ENCODE peak calls at places on chromosomes 2 and 18, in four cellular contexts. One of them, this sample, is unnamed.
A peak's percentile ranks its signal among the peaks of the same experiment; 100 is the strongest.

GRCh38 chr2:177983183-177983788 is 89.3 kb downstream of the PDE11A start:
- DNase-seq in K562: peak; percentile 72
- DNase-seq in HepG2: peak; percentile 53
- DNase-seq in H1: peak; percentile 15
- DNase-seq in this sample: peak; percentile 48

GRCh38 chr2:200252661-200253067 is 53.8 kb upstream of the SPATS2L start:
- DNase-seq in K562: no peak
- DNase-seq in H1: no peak
- DNase-seq in HepG2: no peak
- DNase-seq in this sample: no peak

GRCh38 chr2:234983011-234983726 is 31.4 kb downstream of the SH3BP4 start:
- DNase-seq in HepG2: no peak
- DNase-seq in K562: no peak
- DNase-seq in H1: no peak
- DNase-seq in this sample: no peak

GRCh38 chr18:63974991-63975390 is 5.1 kb downstream of the SERPINB8 start:
- DNase-seq in H1: no peak
- DNase-seq in HepG2: peak; percentile 20
- DNase-seq in K562: no peak
- DNase-seq in this sample: peak; percentile 11

GRCh38 chr2:238684362-238685326 is 163.2 kb upstream of the TWIST2 start:
- DNase-seq in H1: no peak
- DNase-seq in K562: no peak
- DNase-seq in HepG2: peak; percentile 29
- DNase-seq in this sample: peak; percentile 97

GRCh38 chr2:222255090-222255489 is 43.7 kb downstream of the PAX3 start:
- DNase-seq in H1: no peak
- DNase-seq in HepG2: no peak
- DNase-seq in K562: no peak
- DNase-seq in this sample: no peak

GRCh38 chr2:15766911-15767597 is 173.3 kb upstream of the MYCN start:
- DNase-seq in HepG2: no peak
- DNase-seq in H1: no peak
- DNase-seq in K562: no peak
- DNase-seq in this sample: no peak

GRCh38 chr2:231554748-231555545 is 24.7 kb upstream of the NMUR1 start:
- DNase-seq in K562: no peak
- DNase-seq in H1: no peak
- DNase-seq in HepG2: no peak
- DNase-seq in this sample: peak; percentile 25

GRCh38 chr18:21115519-21116411 is 4.2 kb upstream of the ROCK1 start:
- DNase-seq in K562: no peak
- DNase-seq in H1: no peak
- DNase-seq in HepG2: no peak
- DNase-seq in this sample: no peak

GRCh38 chr2:170715932-170716777 is 1.0 kb downstream of the SP5 start:
- DNase-seq in K562: no peak
- DNase-seq in H1: no peak
- DNase-seq in HepG2: peak; percentile 59
- DNase-seq in this sample: no peak

GRCh38 chr2:26557244-26557925 is 79.5 kb upstream of the OTOF start:
- DNase-seq in HepG2: no peak
- DNase-seq in H1: no peak
- DNase-seq in K562: no peak
- DNase-seq in this sample: no peak

GRCh38 chr18:34767601-34768027 is 57.5 kb downstream of the DTNA start:
- DNase-seq in K562: no peak
- DNase-seq in H1: no peak
- DNase-seq in HepG2: no peak
- DNase-seq in this sample: no peak

GRCh38 chr2:128317186-128317897 is 1.3 kb downstream of the HS6ST1 start:
- DNase-seq in HepG2: peak; percentile 63
- DNase-seq in K562: peak; percentile 33
- DNase-seq in H1: peak; percentile 36
- DNase-seq in this sample: no peak

GRCh38 chr2:55550368-55551102 is 31.0 kb downstream of the CFAP36 start:
- DNase-seq in H1: no peak
- DNase-seq in K562: no peak
- DNase-seq in HepG2: no peak
- DNase-seq in this sample: no peak

GRCh38 chr2:19312949-19313348 is 45.5 kb downstream of the OSR1 start:
- DNase-seq in K562: no peak
- DNase-seq in HepG2: peak; percentile 51
- DNase-seq in H1: no peak
- DNase-seq in this sample: peak; percentile 51

GRCh38 chr18:61628085-61628484 is 264.7 kb downstream of the RNF152 start:
- DNase-seq in HepG2: no peak
- DNase-seq in K562: no peak
- DNase-seq in H1: no peak
- DNase-seq in this sample: no peak

GRCh38 chr2:120682654-120683053 is 53.0 kb upstream of the GLI2 start:
- DNase-seq in H1: no peak
- DNase-seq in HepG2: no peak
- DNase-seq in K562: no peak
- DNase-seq in this sample: no peak

GRCh38 chr2:54274781-54275242 is 18.8 kb upstream of the TSPYL6 start:
- DNase-seq in K562: no peak
- DNase-seq in HepG2: no peak
- DNase-seq in H1: no peak
- DNase-seq in this sample: peak; percentile 23

GRCh38 chr2:136611451-136611850 is 153.9 kb upstream of the THSD7B start:
- DNase-seq in HepG2: no peak
- DNase-seq in K562: no peak
- DNase-seq in H1: no peak
- DNase-seq in this sample: no peak

GRCh38 chr2:1841461-1841860 is 97.1 kb upstream of the PXDN start:
- DNase-seq in HepG2: no peak
- DNase-seq in H1: no peak
- DNase-seq in K562: no peak
- DNase-seq in this sample: no peak

GRCh38 chr2:75294362-75294761 is 95.0 kb upstream of the TACR1 start:
- DNase-seq in K562: no peak
- DNase-seq in H1: no peak
- DNase-seq in HepG2: peak; percentile 6
- DNase-seq in this sample: no peak

GRCh38 chr2:119008108-119008507 is 66.1 kb downstream of the MARCO start:
- DNase-seq in HepG2: peak; percentile 39
- DNase-seq in H1: no peak
- DNase-seq in K562: peak; percentile 40
- DNase-seq in this sample: peak; percentile 5

GRCh38 chr2:43174368-43175186 is 51.8 kb downstream of the ZFP36L2 start:
- DNase-seq in HepG2: no peak
- DNase-seq in K562: no peak
- DNase-seq in H1: no peak
- DNase-seq in this sample: no peak

GRCh38 chr2:127348421-127349000 is 39.3 kb downstream of the MAP3K2 start:
- DNase-seq in K562: no peak
- DNase-seq in H1: no peak
- DNase-seq in HepG2: no peak
- DNase-seq in this sample: no peak

GRCh38 chr2:47254464-47254863 is 99.4 kb upstream of the STPG4 start:
- DNase-seq in H1: no peak
- DNase-seq in HepG2: no peak
- DNase-seq in K562: no peak
- DNase-seq in this sample: no peak

GRCh38 chr2:229917793-229918192 is 4.0 kb downstream of the TRIP12 start:
- DNase-seq in HepG2: no peak
- DNase-seq in H1: no peak
- DNase-seq in K562: no peak
- DNase-seq in this sample: no peak

GRCh38 chr2:24919100-24919976 is 699 bp downstream of the ADCY3 start:
- DNase-seq in K562: peak; percentile 43
- DNase-seq in H1: no peak
- DNase-seq in HepG2: no peak
- DNase-seq in this sample: peak; percentile 37

GRCh38 chr2:101124061-101124460 is 27.1 kb downstream of the TBC1D8 start:
- DNase-seq in K562: no peak
- DNase-seq in H1: no peak
- DNase-seq in HepG2: peak; percentile 22
- DNase-seq in this sample: no peak

GRCh38 chr2:6909431-6910385 is 7.5 kb upstream of the RNF144A start:
- DNase-seq in H1: no peak
- DNase-seq in HepG2: no peak
- DNase-seq in K562: peak; percentile 30
- DNase-seq in this sample: no peak

GRCh38 chr2:68934021-68934420 is 18.7 kb downstream of the GKN2 start:
- DNase-seq in HepG2: no peak
- DNase-seq in K562: no peak
- DNase-seq in H1: no peak
- DNase-seq in this sample: no peak

GRCh38 chr18:23900979-23901378 is 113.6 kb upstream of the TTC39C start:
- DNase-seq in HepG2: no peak
- DNase-seq in K562: no peak
- DNase-seq in H1: no peak
- DNase-seq in this sample: no peak
- TF ChIP-seq PHF8 in HepG2: no peak
- TF ChIP-seq PHF8 in K562: no peak
- TF ChIP-seq PHF8 in H1: no peak
- TF ChIP-seq PHF8 in this sample: no peak

DNA sequence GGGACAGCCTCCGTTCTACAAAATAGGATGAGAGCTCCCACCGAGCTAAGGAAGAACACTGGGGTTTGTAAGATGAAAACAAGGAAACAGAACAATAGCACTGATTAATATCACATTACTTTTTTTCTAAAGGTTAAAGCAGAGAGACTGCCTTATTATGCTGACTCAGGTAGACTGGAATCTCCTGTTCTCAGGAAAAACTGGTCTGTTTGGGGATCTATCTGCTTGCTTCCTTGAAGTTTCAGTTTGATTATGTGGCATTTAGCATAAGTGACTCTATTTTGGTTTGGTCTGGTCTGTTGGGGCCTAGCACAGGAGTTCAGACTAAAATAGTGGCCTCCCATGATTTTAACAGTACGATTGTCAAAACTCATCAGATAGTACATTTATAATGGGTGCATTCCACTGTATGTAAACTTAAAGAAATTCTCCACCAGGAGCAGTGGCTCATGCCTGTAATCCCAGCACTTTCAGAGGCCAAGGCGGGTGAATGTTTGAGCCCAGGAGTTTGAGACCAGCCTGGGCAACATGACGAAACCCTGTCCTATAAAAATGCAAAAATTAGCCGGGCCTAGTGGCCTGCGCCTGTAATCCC is 64.1 kb upstream of the NDUFV2 start:
- DNase-seq in K562: no peak
- DNase-seq in H1: no peak
- DNase-seq in HepG2: no peak
- DNase-seq in this sample: no peak
- TF ChIP-seq PHF8 in K562: no peak
- TF ChIP-seq PHF8 in H1: no peak
- TF ChIP-seq PHF8 in HepG2: no peak
- TF ChIP-seq PHF8 in this sample: no peak

DNA sequence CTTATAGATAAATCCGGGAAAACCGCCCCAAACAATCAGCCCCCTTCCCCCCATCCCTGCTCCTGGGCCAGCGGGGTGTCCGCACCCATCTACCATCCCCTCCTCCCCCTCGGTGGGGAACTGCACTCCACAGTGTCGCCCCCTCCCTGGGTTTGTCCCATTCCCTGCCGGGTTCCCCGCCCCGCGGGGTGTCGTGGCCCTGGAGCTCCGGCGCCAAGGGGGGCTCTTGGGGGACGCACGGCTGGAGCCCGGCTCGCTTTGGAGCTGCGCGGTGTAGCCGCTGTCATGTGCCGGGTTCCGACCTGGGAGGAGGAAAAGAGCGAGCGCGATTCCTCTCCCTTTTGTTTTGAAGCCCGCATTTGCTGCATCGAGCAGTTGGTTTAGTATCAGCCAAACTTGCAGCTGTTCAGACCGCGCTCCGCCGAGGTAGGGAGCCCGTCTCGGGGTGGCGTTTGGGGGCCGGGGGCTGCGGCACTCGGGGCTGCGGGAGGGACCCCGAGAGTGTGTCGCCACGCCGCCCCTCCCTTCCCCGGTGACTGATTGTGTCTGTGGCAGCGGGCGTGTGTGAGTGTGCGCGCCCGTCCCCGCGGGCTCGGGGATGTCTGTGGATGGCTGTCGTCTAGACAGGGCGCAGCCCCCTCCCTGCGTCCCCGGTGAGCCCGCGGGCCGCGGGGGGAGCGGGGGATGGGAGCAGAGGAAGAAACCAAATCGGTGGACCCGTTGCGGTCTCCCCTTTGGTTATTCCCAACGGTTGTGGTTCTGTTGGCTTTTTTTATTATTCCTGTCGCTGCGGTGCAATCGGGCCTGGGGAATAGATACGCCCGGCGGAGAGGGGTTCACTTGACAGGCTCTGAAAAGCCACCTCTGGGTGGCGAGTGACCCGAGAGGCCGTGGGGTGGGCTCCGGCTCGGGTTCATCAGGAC is 836 bp downstream of the CTIF start:
- DNase-seq in K562: peak; percentile 30
- DNase-seq in H1: no peak
- DNase-seq in HepG2: no peak
- DNase-seq in this sample: peak; percentile 8
- TF ChIP-seq PHF8 in K562: peak; percentile 6
- TF ChIP-seq PHF8 in H1: no peak
- TF ChIP-seq PHF8 in HepG2: no peak
- TF ChIP-seq PHF8 in this sample: no peak

GRCh38 chr2:38873763-38874162 is 2.0 kb downstream of the DHX57 start:
- DNase-seq in HepG2: no peak
- DNase-seq in H1: no peak
- DNase-seq in K562: no peak
- DNase-seq in this sample: no peak
- TF ChIP-seq PHF8 in HepG2: no peak
- TF ChIP-seq PHF8 in H1: no peak
- TF ChIP-seq PHF8 in K562: no peak
- TF ChIP-seq PHF8 in this sample: no peak

This sample was measured in A549.